ENCODE peak calls at places on chromosomes 4 and X, in eight cellular contexts. F is mammary epithelial cell; G is CD8-positive, alpha-beta T cell; H is Peyer's patch; X is SJSA1; C is cardiac muscle cell; J is spleen; N is PC-3. K is an unnamed sample.

GRCh38 chr4:74152841-74153240 is 5.1 kb upstream of the MTHFD2L start:
- DNase-seq in F (no peak), G (no peak), H (no peak), X (no peak), C (no peak), J (no peak), N (no peak), K (no peak)

GRCh38 chrX:39772057-39772832 is 325.5 kb downstream of the BCOR start:
- DNase-seq in F (no peak), G (peak; percentile 56), H (no peak), X (no peak), C (peak; percentile 81), J (peak; percentile 78), N (peak; percentile 75), K (no peak)

GRCh38 chr4:24226018-24226417 is 336.2 kb upstream of the PPARGC1A start:
- DNase-seq in F (no peak), G (no peak), H (no peak), X (no peak), C (no peak), J (no peak), N (no peak), K (no peak)

GRCh38 chrX:146243071-146243470 is 425.4 kb downstream of the SLITRK2 start:
- DNase-seq in F (no peak), G (no peak), H (no peak), X (no peak), C (no peak), J (no peak), N (peak; percentile 72), K (no peak)

GRCh38 chr4:36772154-36772516 is 472.4 kb upstream of the NWD2 start:
- DNase-seq in F (no peak), G (no peak), H (no peak), X (no peak), C (no peak), J (no peak), N (no peak), K (no peak)

GRCh38 chr4:22179124-22179874 is 230.7 kb upstream of the KCNIP4 start:
- DNase-seq in F (peak; percentile 90), G (no peak), H (no peak), X (peak; percentile 33), C (no peak), J (no peak), N (peak; percentile 87), K (no peak)

GRCh38 chrX:24154490-24155034 is 5.0 kb downstream of the ZFX start:
- DNase-seq in F (no peak), G (no peak), H (no peak), X (no peak), C (no peak), J (no peak), N (no peak), K (no peak)

GRCh38 chrX:48927736-48928382 is 9.0 kb upstream of the PIM2 start:
- DNase-seq in F (no peak), G (no peak), H (no peak), X (no peak), C (no peak), J (no peak), N (no peak), K (peak; percentile 43)

GRCh38 chr4:60744767-60745166 is 455.4 kb upstream of the ADGRL3 start:
- DNase-seq in F (peak; percentile 23), G (no peak), H (no peak), X (no peak), C (no peak), J (no peak), N (peak; percentile 54), K (peak; percentile 16)

GRCh38 chr4:3254302-3255131 is 5.6 kb downstream of the MSANTD1 start:
- DNase-seq in F (no peak), G (no peak), H (peak; percentile 39), X (peak; percentile 61), C (no peak), J (peak; percentile 57), N (no peak), K (no peak)

GRCh38 chr4:38821739-38822138 is 17.1 kb upstream of the TLR1 start:
- DNase-seq in F (peak; percentile 32), G (no peak), H (no peak), X (no peak), C (no peak), J (no peak), N (peak; percentile 45), K (no peak)

GRCh38 chr4:151604238-151604637 is 156.6 kb downstream of the GATB start:
- DNase-seq in F (no peak), G (no peak), H (no peak), X (no peak), C (no peak), J (no peak), N (peak; percentile 36), K (no peak)

GRCh38 chr4:72119946-72120345 is 88.1 kb downstream of the NPFFR2 start:
- DNase-seq in F (no peak), G (no peak), H (no peak), X (peak; percentile 51), C (no peak), J (no peak), N (peak; percentile 60), K (no peak)

GRCh38 chr4:41154814-41155177 is 59.5 kb downstream of the APBB2 start:
- DNase-seq in F (no peak), G (no peak), H (no peak), X (no peak), C (no peak), J (no peak), N (no peak), K (no peak)

GRCh38 chr4:153115322-153116100 is 88.7 kb upstream of the TRIM2 start:
- DNase-seq in F (peak; percentile 82), G (peak; percentile 68), H (peak; percentile 75), X (peak; percentile 58), C (no peak), J (no peak), N (peak; percentile 91), K (no peak)

GRCh38 chrX:18855919-18856644 is 127.8 kb downstream of the PHKA2 start:
- DNase-seq in F (peak; percentile 81), G (no peak), H (no peak), X (no peak), C (no peak), J (no peak), N (no peak), K (no peak)

GRCh38 chr4:38284294-38285045 is 324.3 kb downstream of the PTTG2 start:
- DNase-seq in F (no peak), G (no peak), H (no peak), X (no peak), C (no peak), J (no peak), N (no peak), K (no peak)

GRCh38 chr4:69878250-69878649 is 18.3 kb upstream of the SULT1E1 start:
- DNase-seq in F (no peak), G (no peak), H (no peak), X (no peak), C (no peak), J (no peak), N (no peak), K (no peak)

GRCh38 chrX:139759637-139760036 is 51.7 kb upstream of the MCF2 start:
- DNase-seq in F (peak; percentile 15), G (no peak), H (no peak), X (no peak), C (peak; percentile 9), J (no peak), N (peak; percentile 56), K (peak; percentile 9)

GRCh38 chr4:166527500-166527899 is 654.5 kb downstream of the TLL1 start:
- DNase-seq in F (peak; percentile 3), G (no peak), H (no peak), X (no peak), C (no peak), J (no peak), N (peak; percentile 39), K (no peak)

GRCh38 chr4:6201580-6202091 is 1.3 kb upstream of the JAKMIP1 start:
- DNase-seq in F (no peak), G (peak; percentile 29), H (peak; percentile 47), X (no peak), C (no peak), J (no peak), N (no peak), K (no peak)

GRCh38 chr4:93261207-93261606 is 567.3 kb upstream of the ATOH1 start:
- DNase-seq in F (no peak), G (no peak), H (no peak), X (no peak), C (no peak), J (no peak), N (no peak), K (no peak)

GRCh38 chr4:152264106-152264505 is 271.8 kb downstream of the FBXW7 start:
- DNase-seq in F (no peak), G (no peak), H (no peak), X (no peak), C (no peak), J (no peak), N (no peak), K (no peak)

GRCh38 chrX:134933911-134934310 is 56.9 kb upstream of the SMIM10 start:
- DNase-seq in F (no peak), G (no peak), H (no peak), X (no peak), C (peak; percentile 29), J (no peak), N (no peak), K (no peak)

GRCh38 chr4:113659127-113659526 is 102.4 kb downstream of the CAMK2D start:
- DNase-seq in F (no peak), G (no peak), H (no peak), X (no peak), C (no peak), J (no peak), N (no peak), K (no peak)
- H3K36me3 ChIP-seq in F (peaks cover 2% of the 10 kb centered on the region), G (no peaks in the 10 kb centered on the region), H (no peaks in the 10 kb centered on the region), X (peaks cover 4% of the 10 kb centered on the region), C (no peaks in the 10 kb centered on the region), J (peaks cover 7% of the 10 kb centered on the region), N (no peaks in the 10 kb centered on the region), K (peaks cover 2% of the 10 kb centered on the region)

DNA sequence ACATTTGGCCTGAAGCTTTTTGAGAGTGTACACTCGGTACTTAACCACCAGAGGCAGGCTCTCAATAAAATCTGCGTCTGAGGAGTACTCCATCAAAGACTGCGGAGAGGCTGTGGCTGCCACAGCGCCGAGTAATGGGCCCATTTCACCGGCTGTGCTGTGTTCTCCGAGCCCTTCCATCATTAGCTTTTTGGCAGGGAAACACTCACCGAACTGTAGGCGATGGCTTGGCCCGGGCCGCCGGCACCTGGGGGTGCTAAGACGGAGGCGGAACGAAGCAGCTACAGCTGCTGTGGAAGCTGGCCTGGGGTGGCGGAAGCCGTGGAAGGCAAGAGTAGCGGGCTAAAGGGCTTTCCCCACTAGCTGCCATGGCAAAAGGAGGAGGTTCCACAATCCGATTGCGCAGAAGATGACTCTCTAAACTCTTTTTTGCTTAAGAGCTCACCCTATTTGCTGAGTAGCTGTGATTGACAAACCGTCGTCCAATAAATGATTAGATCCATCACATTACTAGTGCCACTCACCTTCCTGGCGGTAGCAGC is 48.5 kb upstream of the PABPC1L2A start:
- DNase-seq in F (no peak), G (no peak), H (no peak), X (no peak), C (peak; percentile 17), J (peak; percentile 58), N (peak; percentile 51), K (no peak)
- H3K4me3 ChIP-seq in F (no peak overlapping the region), G (peak overlapping the region; percentile 15), H (no peak overlapping the region), X (no peak overlapping the region), C (peak overlapping the region; percentile 19), J (no peak overlapping the region), N (peak overlapping the region; percentile 65), K (no peak overlapping the region)

GRCh38 chr4:7803371-7803770 is 136.3 kb downstream of the AFAP1 start:
- DNase-seq in F (no peak), G (no peak), H (peak; percentile 32), X (no peak), C (no peak), J (peak; percentile 67), N (no peak), K (no peak)
- H3K27ac ChIP-seq in F (no peak overlapping the region), G (no peak overlapping the region), H (no peak overlapping the region), X (no peak overlapping the region), C (peak overlapping the region; percentile 91), J (no peak overlapping the region), N (no peak overlapping the region), K (no peak overlapping the region)

GRCh38 chr4:57055873-57056272 is 54.3 kb downstream of the IGFBP7 start:
- DNase-seq in F (no peak), G (no peak), H (no peak), X (no peak), C (peak; percentile 29), J (no peak), N (no peak), K (no peak)
- H3K36me3 ChIP-seq in F (no peaks in the 10 kb centered on the region), G (no peaks in the 10 kb centered on the region), H (no peaks in the 10 kb centered on the region), X (peaks cover 59% of the 10 kb centered on the region), C (no peaks in the 10 kb centered on the region), J (no peaks in the 10 kb centered on the region), N (no peaks in the 10 kb centered on the region), K (no peaks in the 10 kb centered on the region)